ENCODE peak calls at places on chromosomes 7 and 10, in eight cellular contexts. One of them, this sample, is unnamed. For H3K4me1, the result is how much of the 10 kb centered on the place peaks cover.

GRCh38 chr10:63886281-63887025 is 365.3 kb downstream of the REEP3 start:
- DNase-seq in vagina: no peak
- DNase-seq in stomach: no peak
- DNase-seq in SK-N-SH: no peak
- DNase-seq in breast epithelium: no peak
- DNase-seq in spleen: no peak
- DNase-seq in HCT116: no peak
- DNase-seq in HepG2: no peak
- DNase-seq in this sample: no peak

GRCh38 chr10:29692121-29692539 is 57.4 kb upstream of the SVIL start:
- DNase-seq in vagina: no peak
- DNase-seq in stomach: no peak
- DNase-seq in SK-N-SH: no peak
- DNase-seq in breast epithelium: no peak
- DNase-seq in spleen: no peak
- DNase-seq in HCT116: no peak
- DNase-seq in HepG2: no peak
- DNase-seq in this sample: no peak

GRCh38 chr7:43463401-43463980 is 119.4 kb upstream of the STK17A start:
- DNase-seq in vagina: no peak
- DNase-seq in stomach: no peak
- DNase-seq in SK-N-SH: no peak
- DNase-seq in breast epithelium: no peak
- DNase-seq in spleen: no peak
- DNase-seq in HCT116: no peak
- DNase-seq in HepG2: no peak
- DNase-seq in this sample: no peak

GRCh38 chr10:22316286-22317120 is at the start of gene COMMD3:
- DNase-seq in vagina: peak
- DNase-seq in stomach: peak
- DNase-seq in SK-N-SH: peak
- DNase-seq in breast epithelium: peak
- DNase-seq in spleen: peak
- DNase-seq in HCT116: no peak
- DNase-seq in HepG2: peak
- DNase-seq in this sample: peak

GRCh38 chr7:151113344-151114150 is 27.3 kb downstream of the AGAP3 start:
- DNase-seq in vagina: no peak
- DNase-seq in stomach: no peak
- DNase-seq in SK-N-SH: peak
- DNase-seq in breast epithelium: peak
- DNase-seq in spleen: no peak
- DNase-seq in HCT116: peak
- DNase-seq in HepG2: no peak
- DNase-seq in this sample: peak

GRCh38 chr7:141649137-141649864 is 52.7 kb downstream of the DENND11 start:
- DNase-seq in vagina: no peak
- DNase-seq in stomach: no peak
- DNase-seq in SK-N-SH: no peak
- DNase-seq in breast epithelium: no peak
- DNase-seq in spleen: no peak
- DNase-seq in HCT116: no peak
- DNase-seq in HepG2: no peak
- DNase-seq in this sample: no peak

GRCh38 chr10:3893102-3893473 is 108.1 kb upstream of the KLF6 start:
- DNase-seq in vagina: no peak
- DNase-seq in stomach: no peak
- DNase-seq in SK-N-SH: no peak
- DNase-seq in breast epithelium: no peak
- DNase-seq in spleen: no peak
- DNase-seq in HCT116: no peak
- DNase-seq in HepG2: no peak
- DNase-seq in this sample: no peak

GRCh38 chr7:137423321-137423720 is 79.8 kb upstream of the PTN start:
- DNase-seq in vagina: no peak
- DNase-seq in stomach: no peak
- DNase-seq in SK-N-SH: no peak
- DNase-seq in breast epithelium: no peak
- DNase-seq in spleen: no peak
- DNase-seq in HCT116: no peak
- DNase-seq in HepG2: no peak
- DNase-seq in this sample: no peak

GRCh38 chr10:79206300-79207095 is 137.7 kb downstream of the ZMIZ1 start:
- DNase-seq in vagina: no peak
- DNase-seq in stomach: no peak
- DNase-seq in SK-N-SH: no peak
- DNase-seq in breast epithelium: no peak
- DNase-seq in spleen: no peak
- DNase-seq in HCT116: no peak
- DNase-seq in HepG2: no peak
- DNase-seq in this sample: no peak

GRCh38 chr7:128955981-128956380 is 18.3 kb downstream of the IRF5 start:
- DNase-seq in vagina: no peak
- DNase-seq in stomach: no peak
- DNase-seq in SK-N-SH: no peak
- DNase-seq in breast epithelium: no peak
- DNase-seq in spleen: no peak
- DNase-seq in HCT116: no peak
- DNase-seq in HepG2: no peak
- DNase-seq in this sample: no peak

GRCh38 chr7:134891262-134892001 is 94.9 kb upstream of the AGBL3 start:
- DNase-seq in vagina: peak
- DNase-seq in stomach: peak
- DNase-seq in SK-N-SH: peak
- DNase-seq in breast epithelium: peak
- DNase-seq in spleen: no peak
- DNase-seq in HCT116: peak
- DNase-seq in HepG2: peak
- DNase-seq in this sample: peak

GRCh38 chr7:138239244-138239643 is 163.0 kb downstream of the AKR1D1 start:
- DNase-seq in vagina: no peak
- DNase-seq in stomach: no peak
- DNase-seq in SK-N-SH: no peak
- DNase-seq in breast epithelium: no peak
- DNase-seq in spleen: no peak
- DNase-seq in HCT116: no peak
- DNase-seq in HepG2: no peak
- DNase-seq in this sample: no peak

GRCh38 chr10:110504111-110504735 is 6.5 kb downstream of the DUSP5 start:
- DNase-seq in vagina: no peak
- DNase-seq in stomach: peak
- DNase-seq in SK-N-SH: no peak
- DNase-seq in breast epithelium: peak
- DNase-seq in spleen: no peak
- DNase-seq in HCT116: no peak
- DNase-seq in HepG2: no peak
- DNase-seq in this sample: no peak

GRCh38 chr10:11863353-11864105 is 40.4 kb downstream of the PROSER2 start:
- DNase-seq in vagina: no peak
- DNase-seq in stomach: peak
- DNase-seq in SK-N-SH: no peak
- DNase-seq in breast epithelium: no peak
- DNase-seq in spleen: peak
- DNase-seq in HCT116: no peak
- DNase-seq in HepG2: no peak
- DNase-seq in this sample: no peak

GRCh38 chr7:129238546-129238945 is 13.7 kb downstream of the AHCYL2 start:
- DNase-seq in vagina: no peak
- DNase-seq in stomach: no peak
- DNase-seq in SK-N-SH: no peak
- DNase-seq in breast epithelium: no peak
- DNase-seq in spleen: no peak
- DNase-seq in HCT116: no peak
- DNase-seq in HepG2: no peak
- DNase-seq in this sample: no peak

GRCh38 chr10:13758302-13758701 is 171.5 kb downstream of the PRPF18 start:
- DNase-seq in vagina: no peak
- DNase-seq in stomach: no peak
- DNase-seq in SK-N-SH: peak
- DNase-seq in breast epithelium: no peak
- DNase-seq in spleen: no peak
- DNase-seq in HCT116: peak
- DNase-seq in HepG2: no peak
- DNase-seq in this sample: peak

GRCh38 chr7:16532272-16532671 is 5.6 kb downstream of the LRRC72 start:
- DNase-seq in vagina: no peak
- DNase-seq in stomach: no peak
- DNase-seq in SK-N-SH: no peak
- DNase-seq in breast epithelium: no peak
- DNase-seq in spleen: no peak
- DNase-seq in HCT116: no peak
- DNase-seq in HepG2: no peak
- DNase-seq in this sample: no peak

GRCh38 chr7:44491229-44491628 is 771 bp upstream of the NUDCD3 start:
- DNase-seq in vagina: no peak
- DNase-seq in stomach: no peak
- DNase-seq in SK-N-SH: no peak
- DNase-seq in breast epithelium: no peak
- DNase-seq in spleen: no peak
- DNase-seq in HCT116: no peak
- DNase-seq in HepG2: no peak
- DNase-seq in this sample: no peak

GRCh38 chr7:2258661-2259365 is 16.8 kb downstream of the NUDT1 start:
- DNase-seq in vagina: no peak
- DNase-seq in stomach: no peak
- DNase-seq in SK-N-SH: peak
- DNase-seq in breast epithelium: no peak
- DNase-seq in spleen: peak
- DNase-seq in HCT116: no peak
- DNase-seq in HepG2: no peak
- DNase-seq in this sample: no peak

GRCh38 chr10:33799281-33799943 is 464.9 kb upstream of the NRP1 start:
- DNase-seq in vagina: no peak
- DNase-seq in stomach: no peak
- DNase-seq in SK-N-SH: no peak
- DNase-seq in breast epithelium: no peak
- DNase-seq in spleen: no peak
- DNase-seq in HCT116: no peak
- DNase-seq in HepG2: peak
- DNase-seq in this sample: peak

GRCh38 chr10:69408318-69409175 is 8.2 kb downstream of the TACR2 start:
- DNase-seq in vagina: no peak
- DNase-seq in stomach: peak
- DNase-seq in SK-N-SH: peak
- DNase-seq in breast epithelium: peak
- DNase-seq in spleen: peak
- DNase-seq in HCT116: peak
- DNase-seq in HepG2: peak
- DNase-seq in this sample: peak

GRCh38 chr10:101997803-101998202 is 58.2 kb downstream of the ARMH3 start:
- DNase-seq in vagina: no peak
- DNase-seq in stomach: no peak
- DNase-seq in SK-N-SH: no peak
- DNase-seq in breast epithelium: no peak
- DNase-seq in spleen: no peak
- DNase-seq in HCT116: no peak
- DNase-seq in HepG2: no peak
- DNase-seq in this sample: no peak

GRCh38 chr10:101995451-101996063 is 60.4 kb downstream of the ARMH3 start:
- DNase-seq in vagina: no peak
- DNase-seq in stomach: no peak
- DNase-seq in SK-N-SH: no peak
- DNase-seq in breast epithelium: no peak
- DNase-seq in spleen: no peak
- DNase-seq in HCT116: no peak
- DNase-seq in HepG2: peak
- DNase-seq in this sample: no peak

DNA sequence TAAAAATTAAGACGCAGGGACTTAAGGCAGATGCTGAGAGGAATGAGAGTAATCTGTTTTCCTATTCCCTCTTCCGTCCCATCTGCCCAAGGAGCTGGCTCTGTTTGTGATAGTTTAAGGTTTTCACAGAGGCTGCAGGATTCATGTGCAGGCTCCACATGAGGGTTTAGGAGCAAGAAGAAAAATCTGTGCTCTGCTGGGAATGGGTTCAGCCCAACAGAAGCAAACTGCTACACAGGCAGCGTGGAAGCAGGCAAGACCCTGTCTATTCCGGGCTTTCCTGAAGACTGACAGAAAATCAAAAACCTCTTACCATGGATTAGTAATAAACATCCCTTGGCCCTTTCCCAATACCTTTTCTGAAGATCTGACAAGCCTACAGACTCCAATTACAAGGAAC is 62.1 kb downstream of the ARMH3 start:
- DNase-seq in vagina: no peak
- DNase-seq in stomach: no peak
- DNase-seq in SK-N-SH: no peak
- DNase-seq in breast epithelium: no peak
- DNase-seq in spleen: no peak
- DNase-seq in HCT116: no peak
- DNase-seq in HepG2: no peak
- DNase-seq in this sample: no peak
- TF ChIP-seq POLR2AphosphoS5 in vagina: no peak
- TF ChIP-seq POLR2AphosphoS5 in stomach: no peak
- TF ChIP-seq POLR2AphosphoS5 in SK-N-SH: no peak
- TF ChIP-seq POLR2AphosphoS5 in breast epithelium: no peak
- TF ChIP-seq POLR2AphosphoS5 in spleen: no peak
- TF ChIP-seq POLR2AphosphoS5 in HCT116: no peak
- TF ChIP-seq POLR2AphosphoS5 in HepG2: no peak
- TF ChIP-seq POLR2AphosphoS5 in this sample: no peak

GRCh38 chr7:118794419-118794818 is 569.9 kb downstream of the ANKRD7 start:
- DNase-seq in vagina: no peak
- DNase-seq in stomach: no peak
- DNase-seq in SK-N-SH: no peak
- DNase-seq in breast epithelium: no peak
- DNase-seq in spleen: no peak
- DNase-seq in HCT116: no peak
- DNase-seq in HepG2: no peak
- DNase-seq in this sample: no peak
- H3K27ac ChIP-seq in vagina: no peak
- H3K27ac ChIP-seq in stomach: no peak
- H3K27ac ChIP-seq in SK-N-SH: no peak
- H3K27ac ChIP-seq in breast epithelium: no peak
- H3K27ac ChIP-seq in spleen: no peak
- H3K27ac ChIP-seq in HCT116: no peak
- H3K27ac ChIP-seq in HepG2: no peak
- H3K27ac ChIP-seq in this sample: no peak

GRCh38 chr7:55483061-55483460 is 89.2 kb downstream of the VOPP1 start:
- DNase-seq in vagina: peak
- DNase-seq in stomach: no peak
- DNase-seq in SK-N-SH: no peak
- DNase-seq in breast epithelium: no peak
- DNase-seq in spleen: no peak
- DNase-seq in HCT116: no peak
- DNase-seq in HepG2: no peak
- DNase-seq in this sample: no peak
- H3K4me1 ChIP-seq in vagina: under half
- H3K4me1 ChIP-seq in stomach: under half
- H3K4me1 ChIP-seq in SK-N-SH: under half
- H3K4me1 ChIP-seq in breast epithelium: under half
- H3K4me1 ChIP-seq in spleen: under half
- H3K4me1 ChIP-seq in HCT116: under half
- H3K4me1 ChIP-seq in HepG2: under half
- H3K4me1 ChIP-seq in this sample: under half

DNA sequence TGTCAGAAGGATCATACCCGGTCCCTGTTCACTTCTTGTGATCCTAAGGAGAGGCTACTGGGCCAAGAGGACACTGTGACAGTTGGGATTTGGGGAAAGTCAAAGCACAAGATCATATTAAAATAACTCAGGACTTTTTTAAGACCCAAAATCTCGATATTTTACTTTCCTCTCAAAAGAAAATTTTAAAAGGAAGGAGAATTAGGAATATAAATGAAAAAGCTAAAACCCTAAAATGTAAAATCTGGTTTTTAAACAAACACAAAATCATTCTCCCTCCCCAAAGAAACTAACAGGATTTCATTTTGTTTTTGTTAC is 36.4 kb downstream of the ALOX5 start:
- DNase-seq in vagina: no peak
- DNase-seq in stomach: no peak
- DNase-seq in SK-N-SH: no peak
- DNase-seq in breast epithelium: no peak
- DNase-seq in spleen: no peak
- DNase-seq in HCT116: no peak
- DNase-seq in HepG2: no peak
- DNase-seq in this sample: no peak
- TF ChIP-seq POLR2AphosphoS5 in vagina: no peak
- TF ChIP-seq POLR2AphosphoS5 in stomach: no peak
- TF ChIP-seq POLR2AphosphoS5 in SK-N-SH: no peak
- TF ChIP-seq POLR2AphosphoS5 in breast epithelium: no peak
- TF ChIP-seq POLR2AphosphoS5 in spleen: no peak
- TF ChIP-seq POLR2AphosphoS5 in HCT116: no peak
- TF ChIP-seq POLR2AphosphoS5 in HepG2: no peak
- TF ChIP-seq POLR2AphosphoS5 in this sample: no peak